ENCODE peak calls at places on chromosomes 1 and 21, in nine cellular contexts. T, B, M, R, W, O, S, I and X are unnamed samples.

GRCh38 chr1:178485467-178486098 is 11.2 kb downstream of the CLEC20A start:
- DNase-seq in W (no peak), I (no peak), M (no peak), R (no peak), O (peak), B (no peak), S (no peak), T (no peak), X (no peak)

GRCh38 chr1:151327903-151328674 is 873 bp upstream of the PI4KB start:
- DNase-seq in W (no peak), S (no peak), T (no peak), R (peak), O (no peak), B (no peak), I (no peak), M (no peak), X (no peak)

GRCh38 chr1:92356956-92357355 is 58.1 kb downstream of the RPAP2 start:
- DNase-seq in T (no peak), I (no peak), W (no peak), S (peak), O (peak), M (no peak), B (no peak), R (no peak), X (no peak)

GRCh38 chr1:109273570-109274288 is 9.2 kb downstream of the PSRC1 start:
- DNase-seq in M (no peak), I (no peak), B (no peak), R (no peak), O (no peak), S (no peak), W (no peak), T (no peak), X (no peak)

GRCh38 chr1:34746785-34747637 is 7.8 kb upstream of the GJB5 start:
- DNase-seq in B (no peak), I (no peak), R (no peak), M (no peak), T (no peak), S (no peak), O (no peak), W (no peak), X (no peak)

GRCh38 chr1:31436596-31437432 is 23.8 kb downstream of the SERINC2 start:
- DNase-seq in R (no peak), O (no peak), I (no peak), S (no peak), W (no peak), T (no peak), M (no peak), B (no peak), X (no peak)

GRCh38 chr1:157770442-157771043 is 6.4 kb downstream of the FCRL2 start:
- DNase-seq in T (no peak), O (no peak), W (no peak), R (no peak), B (no peak), I (no peak), S (no peak), M (no peak), X (no peak)

GRCh38 chr21:42025392-42026071 is 15.4 kb upstream of the ZBTB21 start:
- DNase-seq in I (no peak), T (no peak), S (no peak), M (no peak), O (peak), R (no peak), B (no peak), W (no peak), X (no peak)

GRCh38 chr1:44412591-44412990 is 7.5 kb downstream of the RNF220 start:
- DNase-seq in S (no peak), T (no peak), W (no peak), O (no peak), M (no peak), B (no peak), I (no peak), R (no peak), X (no peak)

GRCh38 chr1:185821612-185822385 is 87.6 kb downstream of the HMCN1 start:
- DNase-seq in S (no peak), I (no peak), W (no peak), O (no peak), M (no peak), B (no peak), R (no peak), T (no peak), X (no peak)

GRCh38 chr1:78559680-78560079 is 60.6 kb upstream of the IFI44L start:
- DNase-seq in B (no peak), T (no peak), M (no peak), I (no peak), O (no peak), W (no peak), S (no peak), R (no peak), X (no peak)

GRCh38 chr1:50373532-50373931 is 49.7 kb downstream of the DMRTA2 start:
- DNase-seq in I (no peak), S (no peak), B (no peak), T (no peak), W (no peak), M (no peak), O (no peak), R (no peak), X (no peak)

GRCh38 chr1:152654110-152654509 is 9.1 kb upstream of the LCE2D start:
- DNase-seq in S (peak), B (no peak), M (peak), I (no peak), T (peak), W (no peak), O (peak), R (peak), X (peak)

GRCh38 chr1:8496473-8496872 is 178.6 kb downstream of the SLC45A1 start:
- DNase-seq in M (no peak), B (no peak), O (no peak), W (no peak), R (no peak), I (no peak), T (no peak), S (no peak), X (no peak)

GRCh38 chr1:12053752-12054548 is 9.2 kb upstream of the TNFRSF8 start:
- DNase-seq in O (no peak), I (no peak), W (no peak), T (no peak), R (no peak), S (no peak), M (no peak), B (no peak), X (no peak)

GRCh38 chr1:202207292-202207691 is 13.7 kb downstream of the LGR6 start:
- DNase-seq in M (no peak), I (no peak), S (peak), T (no peak), O (peak), B (no peak), W (no peak), R (no peak), X (no peak)

GRCh38 chr1:108503062-108503740 is 53.1 kb downstream of the NBPF6 start:
- DNase-seq in I (no peak), R (no peak), B (no peak), T (peak), M (no peak), W (no peak), S (peak), O (peak), X (no peak)

GRCh38 chr1:38990401-38990745 is 703 bp upstream of the AKIRIN1 start:
- DNase-seq in I (no peak), R (peak), M (no peak), B (no peak), O (peak), S (peak), T (no peak), W (no peak), X (no peak)

GRCh38 chr1:148385371-148386030 is 97.6 kb downstream of the PPIAL4G start:
- DNase-seq in T (no peak), W (no peak), R (no peak), S (no peak), O (no peak), I (no peak), M (no peak), B (no peak), X (no peak)

GRCh38 chr1:152582647-152583046 is 2.3 kb upstream of the LCE3D start:
- DNase-seq in T (no peak), M (no peak), R (no peak), W (no peak), S (no peak), I (no peak), O (no peak), B (no peak), X (no peak)